ENCODE peak calls at places on chromosome 11, in four cellular contexts. One of them, this sample, is unnamed. For H3K4me1, the result is how much of the 10 kb centered on the place peaks cover.

GRCh38 chr11:119684361-119685072 is 44.5 kb downstream of the NECTIN1 start:
- DNase-seq in left ventricle myocardium inferior: no peak
- DNase-seq in kidney: no peak
- DNase-seq in adrenal gland: no peak
- DNase-seq in this sample: no peak

GRCh38 chr11:111633756-111634362 is 31.6 kb downstream of the SIK2 start:
- DNase-seq in left ventricle myocardium inferior: no peak
- DNase-seq in adrenal gland: no peak
- DNase-seq in kidney: no peak
- DNase-seq in this sample: no peak

GRCh38 chr11:66363805-66364535 is 7.6 kb downstream of the SLC29A2 start:
- DNase-seq in adrenal gland: no peak
- DNase-seq in kidney: no peak
- DNase-seq in left ventricle myocardium inferior: no peak
- DNase-seq in this sample: peak

GRCh38 chr11:62217191-62217748 is 8.8 kb downstream of the SCGB2A1 start:
- DNase-seq in kidney: no peak
- DNase-seq in adrenal gland: no peak
- DNase-seq in left ventricle myocardium inferior: no peak
- DNase-seq in this sample: no peak

GRCh38 chr11:47184711-47185304 is 1.4 kb downstream of the PACSIN3 start:
- DNase-seq in left ventricle myocardium inferior: peak
- DNase-seq in kidney: no peak
- DNase-seq in adrenal gland: no peak
- DNase-seq in this sample: no peak

GRCh38 chr11:116300252-116300651 is 472.5 kb downstream of the BUD13 start:
- DNase-seq in kidney: no peak
- DNase-seq in left ventricle myocardium inferior: no peak
- DNase-seq in adrenal gland: no peak
- DNase-seq in this sample: no peak

GRCh38 chr11:5310423-5310822 is 8.7 kb upstream of the OR51B4 start:
- DNase-seq in kidney: no peak
- DNase-seq in adrenal gland: no peak
- DNase-seq in left ventricle myocardium inferior: no peak
- DNase-seq in this sample: no peak

GRCh38 chr11:10856689-10857603 is 907 bp downstream of the ZBED5 start:
- DNase-seq in left ventricle myocardium inferior: peak
- DNase-seq in kidney: no peak
- DNase-seq in adrenal gland: peak
- DNase-seq in this sample: peak

GRCh38 chr11:3902441-3902840 is 47.0 kb downstream of the STIM1 start:
- DNase-seq in kidney: no peak
- DNase-seq in adrenal gland: no peak
- DNase-seq in left ventricle myocardium inferior: no peak
- DNase-seq in this sample: no peak

GRCh38 chr11:36253238-36253637 is 36.0 kb downstream of the COMMD9 start:
- DNase-seq in adrenal gland: peak
- DNase-seq in left ventricle myocardium inferior: no peak
- DNase-seq in kidney: no peak
- DNase-seq in this sample: no peak

GRCh38 chr11:69657911-69658605 is 17.1 kb downstream of the LTO1 start:
- DNase-seq in adrenal gland: no peak
- DNase-seq in left ventricle myocardium inferior: no peak
- DNase-seq in kidney: peak
- DNase-seq in this sample: no peak

GRCh38 chr11:70090989-70091388 is 12.9 kb downstream of the ANO1 start:
- DNase-seq in adrenal gland: no peak
- DNase-seq in kidney: no peak
- DNase-seq in left ventricle myocardium inferior: peak
- DNase-seq in this sample: no peak

GRCh38 chr11:76257040-76257730 is 50.9 kb upstream of the WNT11 start:
- DNase-seq in left ventricle myocardium inferior: no peak
- DNase-seq in kidney: peak
- DNase-seq in adrenal gland: no peak
- DNase-seq in this sample: no peak

GRCh38 chr11:69000831-69001245 is 12.2 kb downstream of the MRGPRF start:
- DNase-seq in left ventricle myocardium inferior: no peak
- DNase-seq in kidney: peak
- DNase-seq in adrenal gland: peak
- DNase-seq in this sample: no peak

GRCh38 chr11:8282621-8283509 is 19.2 kb upstream of the LMO1 start:
- DNase-seq in left ventricle myocardium inferior: no peak
- DNase-seq in kidney: no peak
- DNase-seq in adrenal gland: peak
- DNase-seq in this sample: no peak

GRCh38 chr11:73350908-73351636 is 25.1 kb upstream of the RELT start:
- DNase-seq in adrenal gland: peak
- DNase-seq in kidney: no peak
- DNase-seq in left ventricle myocardium inferior: peak
- DNase-seq in this sample: peak

GRCh38 chr11:77115181-77115611 is 12.6 kb downstream of the OMP start:
- DNase-seq in kidney: no peak
- DNase-seq in left ventricle myocardium inferior: no peak
- DNase-seq in adrenal gland: no peak
- DNase-seq in this sample: no peak

GRCh38 chr11:8934735-8935478 is 2.2 kb upstream of the C11orf16 start:
- DNase-seq in kidney: no peak
- DNase-seq in adrenal gland: peak
- DNase-seq in left ventricle myocardium inferior: no peak
- DNase-seq in this sample: no peak

GRCh38 chr11:10807629-10808552 is 835 bp downstream of the EIF4G2 start:
- DNase-seq in adrenal gland: peak
- DNase-seq in left ventricle myocardium inferior: peak
- DNase-seq in kidney: peak
- DNase-seq in this sample: peak

GRCh38 chr11:118621071-118621815 is 13.8 kb downstream of the PHLDB1 start:
- DNase-seq in adrenal gland: peak
- DNase-seq in left ventricle myocardium inferior: peak
- DNase-seq in kidney: peak
- DNase-seq in this sample: no peak

GRCh38 chr11:68003846-68004550 is at the start of gene UNC93B1:
- DNase-seq in left ventricle myocardium inferior: peak
- DNase-seq in kidney: peak
- DNase-seq in adrenal gland: peak
- DNase-seq in this sample: peak

GRCh38 chr11:64444838-64445441 is 86.0 kb downstream of the RPS6KA4 start:
- DNase-seq in kidney: no peak
- DNase-seq in left ventricle myocardium inferior: no peak
- DNase-seq in adrenal gland: no peak
- DNase-seq in this sample: no peak

GRCh38 chr11:720642-721346 is 14.8 kb downstream of the EPS8L2 start:
- DNase-seq in left ventricle myocardium inferior: no peak
- DNase-seq in adrenal gland: peak
- DNase-seq in kidney: no peak
- DNase-seq in this sample: peak

GRCh38 chr11:66720223-66720898 is 8.7 kb downstream of the SPTBN2 start:
- DNase-seq in adrenal gland: peak
- DNase-seq in left ventricle myocardium inferior: no peak
- DNase-seq in kidney: peak
- DNase-seq in this sample: no peak

GRCh38 chr11:122207921-122208764 is 92.1 kb upstream of the BLID start:
- DNase-seq in kidney: no peak
- DNase-seq in left ventricle myocardium inferior: no peak
- DNase-seq in adrenal gland: no peak
- DNase-seq in this sample: no peak

GRCh38 chr11:64796047-64796756 is 6.8 kb downstream of the MAP4K2 start:
- DNase-seq in kidney: peak
- DNase-seq in adrenal gland: no peak
- DNase-seq in left ventricle myocardium inferior: no peak
- DNase-seq in this sample: no peak

GRCh38 chr11:9231848-9232177 is 33.3 kb downstream of the DENND5A start:
- DNase-seq in adrenal gland: no peak
- DNase-seq in kidney: no peak
- DNase-seq in left ventricle myocardium inferior: no peak
- DNase-seq in this sample: no peak

GRCh38 chr11:47272706-47273105 is 2.8 kb downstream of the MADD start:
- DNase-seq in left ventricle myocardium inferior: no peak
- DNase-seq in adrenal gland: no peak
- DNase-seq in kidney: no peak
- DNase-seq in this sample: no peak

GRCh38 chr11:101863361-101863760 is 51.4 kb upstream of the CEP126 start:
- DNase-seq in adrenal gland: no peak
- DNase-seq in left ventricle myocardium inferior: no peak
- DNase-seq in kidney: no peak
- DNase-seq in this sample: no peak

GRCh38 chr11:126172596-126173038 is 38.8 kb downstream of the RPUSD4 start:
- DNase-seq in adrenal gland: no peak
- DNase-seq in left ventricle myocardium inferior: no peak
- DNase-seq in kidney: no peak
- DNase-seq in this sample: no peak

GRCh38 chr11:3161309-3161708 is 3.8 kb downstream of the OSBPL5 start:
- DNase-seq in adrenal gland: no peak
- DNase-seq in left ventricle myocardium inferior: peak
- DNase-seq in kidney: peak
- DNase-seq in this sample: no peak

GRCh38 chr11:34425863-34426262 is 12.9 kb upstream of the CAT start:
- DNase-seq in adrenal gland: no peak
- DNase-seq in kidney: no peak
- DNase-seq in left ventricle myocardium inferior: no peak
- DNase-seq in this sample: no peak

DNA sequence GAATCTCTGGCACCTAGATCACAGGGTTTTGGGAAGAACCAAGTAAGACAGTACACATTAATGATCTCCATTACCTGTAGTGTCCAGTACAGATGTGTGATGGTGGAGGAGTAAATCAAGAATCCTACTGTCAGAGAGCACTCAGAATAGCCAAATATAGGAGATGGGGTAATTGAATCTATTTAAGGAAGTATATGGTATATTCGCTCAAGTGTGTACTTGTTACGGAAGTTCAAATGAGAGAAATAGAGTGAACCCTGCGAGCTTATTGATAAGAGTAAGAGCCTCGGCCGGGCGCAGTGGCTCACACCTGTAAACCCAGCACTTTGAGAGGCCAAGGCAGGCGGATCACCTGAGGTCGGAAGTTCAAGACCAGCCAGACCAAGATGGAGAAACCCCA is 2.2 kb downstream of the SPCS2 start:
- DNase-seq in left ventricle myocardium inferior: no peak
- DNase-seq in adrenal gland: no peak
- DNase-seq in kidney: no peak
- DNase-seq in this sample: no peak
- H3K4me3 ChIP-seq in left ventricle myocardium inferior: peak
- H3K4me3 ChIP-seq in adrenal gland: no peak
- H3K4me3 ChIP-seq in kidney: no peak
- H3K4me3 ChIP-seq in this sample: no peak

GRCh38 chr11:19974886-19975285 is 185.4 kb downstream of the DBX1 start:
- DNase-seq in left ventricle myocardium inferior: no peak
- DNase-seq in kidney: no peak
- DNase-seq in adrenal gland: no peak
- DNase-seq in this sample: no peak
- H3K4me1 ChIP-seq in left ventricle myocardium inferior: under half
- H3K4me1 ChIP-seq in kidney: under half
- H3K4me1 ChIP-seq in adrenal gland: under half
- H3K4me1 ChIP-seq in this sample: under half

GRCh38 chr11:110374921-110375320 is 54.8 kb upstream of the FDX1 start:
- DNase-seq in adrenal gland: peak
- DNase-seq in kidney: no peak
- DNase-seq in left ventricle myocardium inferior: no peak
- DNase-seq in this sample: no peak

GRCh38 chr11:110379261-110379660 is 50.5 kb upstream of the FDX1 start:
- DNase-seq in left ventricle myocardium inferior: no peak
- DNase-seq in kidney: no peak
- DNase-seq in adrenal gland: no peak
- DNase-seq in this sample: no peak

GRCh38 chr11:110379936-110380335 is 49.8 kb upstream of the FDX1 start:
- DNase-seq in kidney: no peak
- DNase-seq in adrenal gland: no peak
- DNase-seq in left ventricle myocardium inferior: no peak
- DNase-seq in this sample: no peak

GRCh38 chr11:110377451-110377850 is 52.3 kb upstream of the FDX1 start:
- DNase-seq in left ventricle myocardium inferior: no peak
- DNase-seq in adrenal gland: no peak
- DNase-seq in kidney: no peak
- DNase-seq in this sample: no peak

GRCh38 chr11:110376711-110377324 is 52.9 kb upstream of the FDX1 start:
- DNase-seq in kidney: peak
- DNase-seq in left ventricle myocardium inferior: peak
- DNase-seq in adrenal gland: peak
- DNase-seq in this sample: peak
- H3K4me3 ChIP-seq in kidney: peak
- H3K4me3 ChIP-seq in left ventricle myocardium inferior: peak
- H3K4me3 ChIP-seq in adrenal gland: no peak
- H3K4me3 ChIP-seq in this sample: no peak

GRCh38 chr11:96143016-96143670 is 199.9 kb downstream of the MAML2 start:
- DNase-seq in left ventricle myocardium inferior: no peak
- DNase-seq in adrenal gland: no peak
- DNase-seq in kidney: no peak
- DNase-seq in this sample: no peak

GRCh38 chr11:96139692-96140091 is 203.3 kb downstream of the MAML2 start:
- DNase-seq in kidney: no peak
- DNase-seq in left ventricle myocardium inferior: no peak
- DNase-seq in adrenal gland: no peak
- DNase-seq in this sample: no peak

GRCh38 chr11:96144553-96144952 is 198.4 kb downstream of the MAML2 start:
- DNase-seq in adrenal gland: no peak
- DNase-seq in kidney: no peak
- DNase-seq in left ventricle myocardium inferior: no peak
- DNase-seq in this sample: no peak

GRCh38 chr11:96145163-96145585 is 197.8 kb downstream of the MAML2 start:
- DNase-seq in kidney: no peak
- DNase-seq in left ventricle myocardium inferior: no peak
- DNase-seq in adrenal gland: peak
- DNase-seq in this sample: no peak

GRCh38 chr11:96141649-96142048 is 201.3 kb downstream of the MAML2 start:
- DNase-seq in left ventricle myocardium inferior: no peak
- DNase-seq in adrenal gland: no peak
- DNase-seq in kidney: peak
- DNase-seq in this sample: no peak
- H3K4me1 ChIP-seq in left ventricle myocardium inferior: under half
- H3K4me1 ChIP-seq in adrenal gland: under half
- H3K4me1 ChIP-seq in kidney: under half
- H3K4me1 ChIP-seq in this sample: under half

GRCh38 chr11:16612801-16613400 is 125.5 kb upstream of the C11orf58 start:
- DNase-seq in adrenal gland: no peak
- DNase-seq in kidney: no peak
- DNase-seq in left ventricle myocardium inferior: no peak
- DNase-seq in this sample: no peak

GRCh38 chr11:16610738-16611388 is 127.6 kb upstream of the C11orf58 start:
- DNase-seq in adrenal gland: no peak
- DNase-seq in kidney: peak
- DNase-seq in left ventricle myocardium inferior: no peak
- DNase-seq in this sample: no peak

GRCh38 chr11:16613401-16614381 is 124.8 kb upstream of the C11orf58 start:
- DNase-seq in left ventricle myocardium inferior: peak
- DNase-seq in adrenal gland: peak
- DNase-seq in kidney: peak
- DNase-seq in this sample: peak

GRCh38 chr11:16611395-16612233 is 126.8 kb upstream of the C11orf58 start:
- DNase-seq in adrenal gland: no peak
- DNase-seq in kidney: no peak
- DNase-seq in left ventricle myocardium inferior: no peak
- DNase-seq in this sample: no peak

GRCh38 chr11:16612234-16612571 is 126.2 kb upstream of the C11orf58 start:
- DNase-seq in kidney: no peak
- DNase-seq in adrenal gland: no peak
- DNase-seq in left ventricle myocardium inferior: no peak
- DNase-seq in this sample: no peak
- H3K4me3 ChIP-seq in kidney: peak
- H3K4me3 ChIP-seq in adrenal gland: no peak
- H3K4me3 ChIP-seq in left ventricle myocardium inferior: peak
- H3K4me3 ChIP-seq in this sample: no peak